ENCODE peak calls at places on chromosomes 2 and 18, in five cellular contexts. E is mesenchymal stem cell, M is astrocyte of the cerebellum, Z is adipocyte, V is GM13976. S is an unnamed sample.

GRCh38 chr18:55779711-55780590 is 192.0 kb upstream of the TCF4 start:
- DNase-seq in M (no peak), E (peak), Z (peak), V (peak), S (no peak)

GRCh38 chr2:241317391-241317790 is 1.7 kb downstream of the SEPTIN2 start:
- DNase-seq in E (no peak), M (no peak), Z (peak), V (no peak), S (no peak)

GRCh38 chr2:65437392-65438135 is 5.2 kb upstream of the SPRED2 start:
- DNase-seq in V (no peak), Z (peak), M (no peak), E (peak), S (no peak)

GRCh38 chr2:96688649-96689430 is 46.3 kb downstream of the FER1L5 start:
- DNase-seq in E (no peak), M (no peak), V (no peak), Z (no peak), S (no peak)

GRCh38 chr2:217988014-217988839 is 14.6 kb downstream of the TNS1 start:
- DNase-seq in V (peak), M (peak), Z (peak), E (peak), S (peak)

GRCh38 chr18:31049189-31049588 is 6.6 kb upstream of the DSC3 start:
- DNase-seq in V (no peak), E (no peak), M (no peak), Z (no peak), S (no peak)

GRCh38 chr2:204576580-204576979 is 31.3 kb downstream of the PARD3B start:
- DNase-seq in Z (no peak), E (no peak), M (no peak), V (no peak), S (no peak)

GRCh38 chr18:58496937-58497336 is 132.0 kb downstream of the ALPK2 start:
- DNase-seq in V (no peak), M (no peak), E (no peak), Z (no peak), S (no peak)

GRCh38 chr2:199838399-199838798 is 12.6 kb downstream of the FTCDNL1 start:
- DNase-seq in Z (no peak), M (no peak), E (no peak), V (no peak), S (no peak)

GRCh38 chr2:55099878-55100820 is 49.9 kb upstream of the RTN4 start:
- DNase-seq in V (no peak), E (peak), M (no peak), Z (peak), S (no peak)

GRCh38 chr2:3446381-3446780 is 66.9 kb downstream of the TRAPPC12 start:
- DNase-seq in Z (no peak), E (no peak), V (no peak), M (no peak), S (no peak)

GRCh38 chr18:23719634-23720201 is 30.5 kb downstream of the LAMA3 start:
- DNase-seq in M (peak), Z (peak), V (no peak), E (peak), S (no peak)

GRCh38 chr2:152571035-152571766 is 146.1 kb downstream of the PRPF40A start:
- DNase-seq in M (no peak), V (no peak), Z (peak), E (no peak), S (no peak)

GRCh38 chr2:120287183-120288015 is 34.7 kb downstream of the RALB start:
- DNase-seq in Z (peak), M (peak), E (peak), V (peak), S (no peak)